ENCODE peak calls at places on chromosomes 1 and 21, in five cellular contexts. P is IMR-90, F is H9, E is H1, C is mesenchymal stem cell. Y is an unnamed sample.

GRCh38 chr1:206039046-206039929 is 13.7 kb upstream of the RHEX start:
- DNase-seq in P (no peak), F (no peak), E (peak; percentile 41), C (no peak), Y (no peak)

GRCh38 chr1:38834221-38834782 is 25.3 kb downstream of the RRAGC start:
- DNase-seq in P (peak; percentile 28), F (no peak), E (no peak), C (no peak), Y (no peak)

GRCh38 chr1:110186558-110186957 is 23.6 kb upstream of the KCNC4 start:
- DNase-seq in P (no peak), F (no peak), E (no peak), C (no peak), Y (no peak)

GRCh38 chr1:202323731-202324130 is 18.0 kb downstream of the UBE2T start:
- DNase-seq in P (no peak), F (no peak), E (no peak), C (no peak), Y (no peak)

GRCh38 chr1:14494931-14495330 is 103.6 kb upstream of the KAZN start:
- DNase-seq in P (no peak), F (no peak), E (no peak), C (no peak), Y (no peak)

GRCh38 chr21:19402870-19403269 is 999.3 kb upstream of the TMPRSS15 start:
- DNase-seq in P (no peak), F (no peak), E (no peak), C (no peak), Y (no peak)

GRCh38 chr1:68128157-68128556 is 77.7 kb upstream of the DIRAS3 start:
- DNase-seq in P (peak; percentile 60), F (no peak), E (no peak), C (peak; percentile 62), Y (no peak)

GRCh38 chr1:6426321-6426971 is 1.9 kb downstream of the ESPN start:
- DNase-seq in P (no peak), F (no peak), E (no peak), C (no peak), Y (no peak)

GRCh38 chr1:52842643-52843310 is at the start of gene ZYG11A:
- DNase-seq in P (peak; percentile 77), F (peak; percentile 90), E (peak; percentile 84), C (peak; percentile 89), Y (peak; percentile 54)

GRCh38 chr1:35361638-35362037 is 93.1 kb downstream of the ZMYM4 start:
- DNase-seq in P (no peak), F (no peak), E (no peak), C (no peak), Y (no peak)

GRCh38 chr1:19123837-19124236 is 86.2 kb downstream of the UBR4 start:
- DNase-seq in P (no peak), F (no peak), E (no peak), C (no peak), Y (no peak)

GRCh38 chr1:224736619-224737352 is 120.7 kb downstream of the CNIH3 start:
- DNase-seq in P (peak; percentile 19), F (no peak), E (no peak), C (peak; percentile 31), Y (no peak)

GRCh38 chr1:97137862-97138514 is 416.4 kb downstream of the PTBP2 start:
- DNase-seq in P (peak; percentile 78), F (peak; percentile 44), E (no peak), C (peak; percentile 73), Y (peak; percentile 20)

DNA sequence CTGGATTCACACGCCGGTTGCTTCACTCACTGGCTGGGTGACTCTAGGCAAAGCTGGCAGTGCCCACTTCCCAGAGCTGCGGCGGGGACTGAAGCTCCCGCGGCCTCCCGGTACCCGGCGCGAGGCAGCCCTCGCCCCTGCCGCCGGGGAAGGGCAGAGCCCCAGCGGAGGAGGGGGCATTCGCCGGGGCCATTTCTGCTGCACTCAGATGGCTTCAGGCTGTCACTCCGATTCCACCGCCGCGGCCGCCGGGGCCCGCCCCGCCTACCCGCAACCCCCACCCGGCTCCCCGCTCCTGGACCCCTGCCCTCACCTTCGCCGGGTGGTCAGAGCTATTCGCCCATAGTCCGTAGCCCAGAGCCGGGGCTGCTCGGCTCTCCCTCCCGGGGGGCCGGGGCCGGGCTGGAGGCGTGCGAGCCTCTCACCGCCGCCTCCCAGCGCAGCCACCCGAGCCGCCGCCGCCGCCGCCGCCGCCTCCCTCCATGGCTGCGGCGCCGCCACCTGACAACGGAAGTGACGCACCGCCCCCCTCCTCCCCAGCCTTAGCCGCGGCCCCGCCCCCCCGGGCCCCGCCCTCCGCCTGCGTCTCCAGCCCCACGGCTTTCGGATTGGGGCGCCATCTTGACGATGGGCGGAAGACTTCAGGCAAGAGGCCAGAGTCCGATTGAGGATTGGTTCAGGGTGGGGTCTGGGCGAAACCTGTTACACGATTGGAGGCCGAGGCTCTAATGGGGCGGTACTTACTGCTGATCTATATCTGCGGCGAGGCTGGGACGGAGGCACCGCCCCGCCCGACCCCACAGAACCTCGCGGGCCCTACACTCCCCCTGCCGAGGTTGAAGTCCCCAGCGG is at the start of gene STK40:
- DNase-seq in P (peak; percentile 100), F (peak; percentile 99), E (peak; percentile 91), C (peak; percentile 100), Y (peak; percentile 98)
- H2BK15ac ChIP-seq in P (peak within 1 kb of the TSS; percentile 80), F (no peak within 1 kb of the TSS), E (peak within 1 kb of the TSS; percentile 49), C (peak within 1 kb of the TSS; percentile 97), Y (no peak within 1 kb of the TSS)

DNA sequence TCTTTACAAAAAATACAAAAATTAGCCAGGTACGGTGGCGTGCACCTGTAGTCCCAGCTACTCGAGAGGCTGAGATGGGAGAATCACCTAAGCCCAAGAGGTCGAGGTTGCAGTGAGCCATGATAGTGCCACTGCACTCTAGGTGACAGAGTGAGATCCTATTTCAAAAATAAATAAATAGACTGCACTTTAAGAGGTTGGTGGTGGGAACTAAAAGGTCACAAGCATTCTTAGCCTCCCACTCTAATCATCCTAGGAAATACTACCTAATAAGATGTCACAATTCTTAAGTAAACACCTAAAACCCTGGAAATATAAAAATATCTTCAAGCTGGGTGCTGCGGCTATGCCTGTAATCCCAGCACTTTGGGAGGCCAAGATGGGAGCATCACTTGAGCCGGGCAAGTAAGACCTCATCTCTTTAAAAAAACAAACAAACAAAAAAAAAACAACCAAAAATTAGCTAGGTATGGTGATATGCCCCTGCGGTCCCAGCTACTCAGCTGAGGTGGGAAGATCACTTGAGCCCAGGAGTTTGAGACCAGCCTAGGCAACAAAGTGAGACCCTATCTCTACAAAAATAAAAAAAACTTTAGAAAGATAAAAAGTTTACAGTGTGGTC is 4.1 kb downstream of the DCAF8 start:
- DNase-seq in P (no peak), F (no peak), E (no peak), C (no peak), Y (no peak)
- H3K9ac ChIP-seq in P (no peak overlapping the region), F (no peak overlapping the region), E (no peak overlapping the region), C (no peak overlapping the region), Y (no peak overlapping the region)

GRCh38 chr1:60982539-60982938 is 99.8 kb upstream of the NFIA start:
- DNase-seq in P (no peak), F (no peak), E (no peak), C (no peak), Y (no peak)

GRCh38 chr1:60983701-60984065 is 98.7 kb upstream of the NFIA start:
- DNase-seq in P (no peak), F (no peak), E (no peak), C (no peak), Y (no peak)

GRCh38 chr1:60978421-60979357 is 103.7 kb upstream of the NFIA start:
- DNase-seq in P (peak; percentile 50), F (peak; percentile 46), E (peak; percentile 55), C (peak; percentile 41), Y (no peak)

GRCh38 chr1:60984066-60984799 is 98.1 kb upstream of the NFIA start:
- DNase-seq in P (peak; percentile 8), F (no peak), E (no peak), C (no peak), Y (no peak)

DNA sequence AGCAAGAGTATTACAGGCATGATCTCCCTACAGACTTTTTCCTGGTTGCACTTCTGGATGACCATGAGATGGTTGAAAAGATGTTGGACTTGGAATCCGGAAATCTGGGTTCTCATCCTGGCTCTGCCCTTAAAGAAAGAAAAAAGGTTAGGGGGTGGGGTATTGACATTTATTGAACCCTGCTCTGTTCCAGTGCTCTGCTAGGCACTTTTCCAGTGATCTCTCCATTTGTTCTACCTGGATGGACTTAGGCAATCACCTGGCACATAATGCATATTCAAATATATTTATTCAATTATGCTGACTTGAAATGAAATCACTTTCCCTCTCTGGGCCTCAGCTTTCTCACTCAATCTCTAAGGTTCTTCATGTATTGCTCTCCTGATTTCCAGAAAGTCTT is 101.0 kb upstream of the NFIA start:
- DNase-seq in P (no peak), F (no peak), E (no peak), C (no peak), Y (no peak)
- H4K91ac ChIP-seq in P (no peak overlapping the region), F (no peak overlapping the region), E (no peak overlapping the region), C (no peak overlapping the region), Y (no peak overlapping the region)

GRCh38 chr1:211752317-211752716 is 76.9 kb upstream of the NEK2 start:
- DNase-seq in P (no peak), F (no peak), E (no peak), C (no peak), Y (no peak)

GRCh38 chr1:211753649-211754251 is 76.8 kb downstream of the LPGAT1 start:
- DNase-seq in P (no peak), F (no peak), E (no peak), C (no peak), Y (no peak)

GRCh38 chr1:211750599-211750998 is 75.2 kb upstream of the NEK2 start:
- DNase-seq in P (no peak), F (no peak), E (no peak), C (no peak), Y (no peak)

GRCh38 chr1:211751438-211751837 is 76.0 kb upstream of the NEK2 start:
- DNase-seq in P (no peak), F (no peak), E (no peak), C (no peak), Y (no peak)

DNA sequence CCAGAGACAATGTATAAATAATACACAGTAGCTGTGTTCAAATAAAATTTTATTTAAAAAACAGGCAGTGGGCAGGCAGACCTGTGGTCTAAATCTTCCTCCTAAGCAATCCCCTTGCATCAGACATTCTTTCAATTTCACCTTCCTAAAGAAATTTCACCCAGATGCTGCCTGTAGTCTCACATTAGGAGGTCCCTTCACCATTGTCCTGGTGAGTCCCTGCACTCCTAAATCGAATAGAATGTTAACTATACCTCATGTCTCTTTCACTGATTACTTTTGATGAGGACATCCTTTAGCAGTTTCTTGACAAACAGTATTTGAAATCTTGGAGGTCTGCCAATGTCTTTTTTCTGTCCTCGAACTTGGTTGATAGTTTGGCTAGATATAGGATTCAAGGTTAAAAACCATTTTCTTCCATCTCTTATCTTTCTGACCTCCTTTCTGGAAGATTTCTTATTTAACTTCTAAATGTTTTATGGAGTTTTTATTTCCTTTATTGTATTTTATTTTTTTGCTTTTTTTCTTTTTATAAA is 77.5 kb downstream of the LPGAT1 start:
- DNase-seq in P (no peak), F (no peak), E (no peak), C (no peak), Y (no peak)
- H2BK15ac ChIP-seq in P (no peak overlapping the region), F (no peak overlapping the region), E (no peak overlapping the region), C (no peak overlapping the region), Y (no peak overlapping the region)

Y was measured in neuronal stem cell.